ENCODE peak calls at places on chromosomes 2 and 18, in five cellular contexts. K is uterus, D is HCT116, I is heart right ventricle, C is thyroid gland. R is an unnamed sample.

GRCh38 chr2:231563378-231563961 is 29.2 kb upstream of the TEX44 start:
- DNase-seq in D (peak; percentile 65), I (peak; percentile 34), C (peak; percentile 35), K (peak; percentile 62), R (peak; percentile 79)

GRCh38 chr2:157903626-157904025 is 27.5 kb upstream of the ACVR1 start:
- DNase-seq in K (no peak), C (no peak), I (no peak), D (no peak), R (peak; percentile 58)

GRCh38 chr18:75066936-75067335 is 142.0 kb downstream of the PTGR3 start:
- DNase-seq in K (no peak), I (no peak), C (no peak), D (no peak), R (no peak)

GRCh38 chr2:165891345-165891744 is 62.2 kb downstream of the TTC21B start:
- DNase-seq in I (no peak), D (no peak), K (no peak), C (no peak), R (no peak)

GRCh38 chr2:240635998-240636547 is 10.8 kb downstream of the GPR35 start:
- DNase-seq in I (no peak), D (no peak), K (peak; percentile 7), C (no peak), R (no peak)

GRCh38 chr2:67532325-67532724 is 135.2 kb downstream of the ETAA1 start:
- DNase-seq in D (no peak), K (no peak), C (no peak), I (no peak), R (no peak)

GRCh38 chr2:240898108-240898730 is 2.3 kb upstream of the MAB21L4 start:
- DNase-seq in C (peak; percentile 33), D (no peak), I (peak; percentile 31), K (no peak), R (no peak)

GRCh38 chr2:191844706-191845105 is 2.2 kb downstream of the CAVIN2 start:
- DNase-seq in C (no peak), D (no peak), I (no peak), K (no peak), R (no peak)

GRCh38 chr18:46939337-46939963 is 22.0 kb downstream of the KATNAL2 start:
- DNase-seq in D (no peak), C (no peak), I (no peak), K (no peak), R (no peak)

GRCh38 chr2:95231723-95232122 is 24.4 kb downstream of the ZNF892 start:
- DNase-seq in D (peak; percentile 66), C (peak; percentile 91), K (no peak), I (no peak), R (peak; percentile 73)

GRCh38 chr2:159832858-159833257 is 34.9 kb upstream of the CD302 start:
- DNase-seq in K (no peak), I (no peak), C (no peak), D (no peak), R (no peak)

GRCh38 chr2:39913648-39914456 is 134.8 kb upstream of the THUMPD2 start:
- DNase-seq in K (no peak), C (no peak), D (peak; percentile 59), I (no peak), R (no peak)

GRCh38 chr18:57950542-57950941 is 93.5 kb upstream of the NEDD4L start:
- DNase-seq in C (no peak), K (no peak), D (no peak), I (no peak), R (no peak)

GRCh38 chr2:216792222-216793001 is 67.5 kb downstream of the TNP1 start:
- DNase-seq in I (no peak), C (peak; percentile 79), K (peak; percentile 64), D (no peak), R (no peak)

GRCh38 chr2:68435605-68436004 is 31.5 kb downstream of the FBXO48 start:
- DNase-seq in I (no peak), K (no peak), D (no peak), C (no peak), R (no peak)

GRCh38 chr2:20506281-20506685 is 59.4 kb downstream of the RHOB start:
- DNase-seq in I (no peak), D (no peak), C (no peak), K (no peak), R (peak; percentile 32)

GRCh38 chr18:24792164-24792563 is 331.7 kb downstream of the HRH4 start:
- DNase-seq in C (no peak), D (no peak), I (no peak), K (no peak), R (no peak)

GRCh38 chr2:176181551-176181950 is 6.9 kb upstream of the HOXD1 start:
- DNase-seq in I (no peak), D (no peak), K (no peak), C (no peak), R (no peak)

GRCh38 chr2:174023591-174024523 is 58.7 kb upstream of the SP3 start:
- DNase-seq in I (peak; percentile 50), K (peak; percentile 59), C (peak; percentile 83), D (peak; percentile 27), R (no peak)

GRCh38 chr2:170165129-170165528 is 12.8 kb upstream of the MYO3B start:
- DNase-seq in D (no peak), C (no peak), I (no peak), K (no peak), R (no peak)

GRCh38 chr2:66561645-66562336 is 126.9 kb downstream of the MEIS1 start:
- DNase-seq in C (no peak), I (no peak), K (no peak), D (no peak), R (no peak)

GRCh38 chr18:41922171-41922570 is 32.9 kb upstream of the PIK3C3 start:
- DNase-seq in D (no peak), K (no peak), I (no peak), C (no peak), R (no peak)

GRCh38 chr2:57943271-57943670 is 103.3 kb upstream of the VRK2 start:
- DNase-seq in K (no peak), I (no peak), D (no peak), C (no peak), R (no peak)

GRCh38 chr2:237306787-237307170 is 107.2 kb downstream of the COL6A3 start:
- DNase-seq in I (no peak), C (no peak), D (no peak), K (no peak), R (no peak)

GRCh38 chr2:231795525-231796327 is 9.5 kb downstream of the COPS7B start:
- DNase-seq in C (peak; percentile 71), D (peak; percentile 81), I (no peak), K (no peak), R (no peak)

GRCh38 chr18:55078289-55078916 is 119.1 kb upstream of the CCDC68 start:
- DNase-seq in C (no peak), I (no peak), D (no peak), K (no peak), R (no peak)

GRCh38 chr2:74261204-74261864 is 62.9 kb downstream of the MTHFD2 start:
- DNase-seq in I (peak; percentile 28), C (peak; percentile 13), K (peak; percentile 21), D (peak; percentile 31), R (no peak)

GRCh38 chr18:456361-456821 is 44.1 kb downstream of the COLEC12 start:
- DNase-seq in K (peak; percentile 77), C (no peak), I (peak; percentile 37), D (no peak), R (no peak)

GRCh38 chr18:3610818-3611217 is 160.8 kb downstream of the TGIF1 start:
- DNase-seq in K (no peak), D (no peak), I (no peak), C (no peak), R (no peak)

GRCh38 chr18:3151379-3152264 is 68.1 kb downstream of the MYOM1 start:
- DNase-seq in K (no peak), C (no peak), I (no peak), D (no peak), R (no peak)

GRCh38 chr2:229301229-229301628 is 30.1 kb upstream of the PID1 start:
- DNase-seq in I (no peak), C (no peak), D (no peak), K (no peak), R (peak; percentile 43)

DNA sequence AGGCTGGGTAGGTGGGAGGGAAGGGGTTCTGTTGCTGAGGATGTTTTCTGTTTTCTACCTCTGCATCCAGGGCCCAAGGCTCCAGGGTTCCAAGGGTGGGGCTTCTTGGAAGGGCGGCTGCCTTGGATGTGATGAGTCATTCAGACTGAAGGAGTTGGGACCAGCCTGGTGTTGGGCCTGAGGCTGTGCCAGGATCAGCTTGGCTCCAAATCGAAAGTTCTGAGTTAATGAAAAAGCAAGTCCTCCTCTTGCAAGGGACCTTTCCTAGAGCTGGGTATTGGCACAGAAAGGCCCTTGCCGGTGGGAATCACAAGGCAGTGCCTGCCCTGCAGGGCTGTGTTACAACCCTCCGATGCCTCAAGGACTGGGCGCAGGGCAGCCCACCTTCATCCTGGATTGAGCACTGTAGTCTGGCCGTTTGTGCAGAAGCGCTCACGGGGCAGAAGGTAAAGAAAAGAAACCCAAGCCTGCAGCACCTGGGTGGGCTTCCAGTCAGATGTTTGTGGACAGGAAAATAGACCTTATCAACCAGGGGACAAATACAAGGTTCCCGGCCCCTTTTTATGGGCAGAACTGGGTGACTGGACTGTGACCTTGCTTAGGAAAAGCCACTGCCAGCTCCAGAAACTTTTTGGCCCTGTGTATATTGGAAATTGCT is 52.5 kb upstream of the MCFD2 start:
- DNase-seq in K (peak; percentile 79), C (peak; percentile 95), D (peak; percentile 82), I (peak; percentile 61), R (no peak)
- H3K4me3 ChIP-seq in K (no peak overlapping the region), C (no peak overlapping the region), D (peak overlapping the region; percentile 49), I (no peak overlapping the region), R (no peak overlapping the region)

GRCh38 chr2:23478933-23479683 is 94.1 kb downstream of the KLHL29 start:
- DNase-seq in I (no peak), C (no peak), D (no peak), K (no peak), R (no peak)
- H3K27ac ChIP-seq in I (no peak overlapping the region), C (no peak overlapping the region), D (no peak overlapping the region), K (no peak overlapping the region), R (no peak overlapping the region)

DNA sequence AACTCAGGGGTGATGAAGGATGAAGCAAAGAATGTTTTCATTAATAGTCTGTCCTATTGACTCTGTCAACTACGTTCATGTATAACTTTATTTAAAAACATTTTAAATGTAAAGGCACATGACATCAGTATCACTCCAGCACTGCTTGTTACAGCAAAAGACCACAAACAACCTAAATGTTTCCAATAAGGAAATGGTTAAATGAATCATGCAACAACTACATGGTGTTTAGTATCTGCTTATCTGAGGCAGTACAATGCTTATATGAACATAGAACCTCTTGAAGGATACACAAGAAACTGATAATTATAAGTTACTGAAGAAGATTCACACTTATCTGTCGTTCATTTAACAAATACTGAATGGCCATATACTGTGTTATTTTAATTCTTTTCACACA is 8.4 kb downstream of the BARD1 start:
- DNase-seq in C (no peak), K (no peak), I (no peak), D (no peak), R (no peak)
- H3K4me3 ChIP-seq in C (no peak overlapping the region), K (no peak overlapping the region), I (no peak overlapping the region), D (no peak overlapping the region), R (no peak overlapping the region)

GRCh38 chr2:88753833-88754584 is 62.5 kb downstream of the RPIA start:
- DNase-seq in K (no peak), I (no peak), D (no peak), C (peak; percentile 35), R (no peak)
- H3K27ac ChIP-seq in K (no peak overlapping the region), I (no peak overlapping the region), D (no peak overlapping the region), C (no peak overlapping the region), R (no peak overlapping the region)